ENCODE peak calls at places on chromosomes 16 and 17, in eight cellular contexts. J is prostate gland; Y is esophagus squamous epithelium; O is heart right ventricle; P is CD8-positive, alpha-beta memory T cell; X is gastrocnemius medialis; A is neuronal stem cell; W is effector memory CD4-positive, alpha-beta T cell. C is an unnamed sample.

GRCh38 chr16:10995555-10995954 is 51.2 kb downstream of the CLEC16A start:
- DNase-seq in J (no peak), Y (no peak), O (no peak), P (no peak), X (no peak), A (no peak), W (no peak), C (no peak)

GRCh38 chr16:69767459-69768229 is 5.5 kb downstream of the WWP2 start:
- DNase-seq in J (no peak), Y (no peak), O (no peak), P (no peak), X (no peak), A (no peak), W (no peak), C (no peak)

GRCh38 chr17:28712037-28712704 is 483 bp upstream of the PROCA1 start:
- DNase-seq in J (no peak), Y (no peak), O (peak; percentile 68), P (peak; percentile 63), X (no peak), A (no peak), W (peak; percentile 45), C (no peak)

GRCh38 chr16:75385507-75386152 is 47.7 kb downstream of the CFDP1 start:
- DNase-seq in J (no peak), Y (no peak), O (no peak), P (no peak), X (no peak), A (peak; percentile 29), W (no peak), C (peak; percentile 52)

GRCh38 chr16:50285406-50286003 is 19.2 kb downstream of the ADCY7 start:
- DNase-seq in J (no peak), Y (no peak), O (peak; percentile 26), P (no peak), X (no peak), A (no peak), W (no peak), C (no peak)

GRCh38 chr16:79400462-79401149 is 199.9 kb downstream of the MAF start:
- DNase-seq in J (no peak), Y (no peak), O (no peak), P (no peak), X (no peak), A (no peak), W (no peak), C (no peak)

GRCh38 chr17:47325176-47325575 is 1.4 kb downstream of the EFCAB13 start:
- DNase-seq in J (no peak), Y (no peak), O (no peak), P (no peak), X (no peak), A (no peak), W (no peak), C (no peak)

GRCh38 chr16:3879258-3879886 is 1.1 kb downstream of the CREBBP start:
- DNase-seq in J (peak; percentile 14), Y (no peak), O (peak; percentile 42), P (no peak), X (no peak), A (no peak), W (no peak), C (peak; percentile 36)

GRCh38 chr16:23694707-23695373 is 16.2 kb downstream of the PLK1 start:
- DNase-seq in J (no peak), Y (no peak), O (no peak), P (no peak), X (no peak), A (peak; percentile 58), W (no peak), C (no peak)

GRCh38 chr17:20735796-20736195 is 156.3 kb downstream of the CDRT15L2 start:
- DNase-seq in J (no peak), Y (no peak), O (no peak), P (no peak), X (no peak), A (no peak), W (no peak), C (no peak)

GRCh38 chr16:85145188-85145587 is 32.9 kb upstream of the CIBAR2 start:
- DNase-seq in J (no peak), Y (no peak), O (no peak), P (no peak), X (no peak), A (no peak), W (no peak), C (no peak)

GRCh38 chr16:85146532-85146797 is 34.2 kb upstream of the CIBAR2 start:
- DNase-seq in J (no peak), Y (no peak), O (no peak), P (no peak), X (no peak), A (no peak), W (no peak), C (no peak)

GRCh38 chr16:85145734-85146531 is 33.7 kb upstream of the CIBAR2 start:
- DNase-seq in J (no peak), Y (no peak), O (no peak), P (no peak), X (no peak), A (no peak), W (no peak), C (no peak)

GRCh38 chr16:85148959-85149358 is 36.7 kb upstream of the CIBAR2 start:
- DNase-seq in J (no peak), Y (no peak), O (no peak), P (no peak), X (peak; percentile 61), A (no peak), W (no peak), C (no peak)

DNA sequence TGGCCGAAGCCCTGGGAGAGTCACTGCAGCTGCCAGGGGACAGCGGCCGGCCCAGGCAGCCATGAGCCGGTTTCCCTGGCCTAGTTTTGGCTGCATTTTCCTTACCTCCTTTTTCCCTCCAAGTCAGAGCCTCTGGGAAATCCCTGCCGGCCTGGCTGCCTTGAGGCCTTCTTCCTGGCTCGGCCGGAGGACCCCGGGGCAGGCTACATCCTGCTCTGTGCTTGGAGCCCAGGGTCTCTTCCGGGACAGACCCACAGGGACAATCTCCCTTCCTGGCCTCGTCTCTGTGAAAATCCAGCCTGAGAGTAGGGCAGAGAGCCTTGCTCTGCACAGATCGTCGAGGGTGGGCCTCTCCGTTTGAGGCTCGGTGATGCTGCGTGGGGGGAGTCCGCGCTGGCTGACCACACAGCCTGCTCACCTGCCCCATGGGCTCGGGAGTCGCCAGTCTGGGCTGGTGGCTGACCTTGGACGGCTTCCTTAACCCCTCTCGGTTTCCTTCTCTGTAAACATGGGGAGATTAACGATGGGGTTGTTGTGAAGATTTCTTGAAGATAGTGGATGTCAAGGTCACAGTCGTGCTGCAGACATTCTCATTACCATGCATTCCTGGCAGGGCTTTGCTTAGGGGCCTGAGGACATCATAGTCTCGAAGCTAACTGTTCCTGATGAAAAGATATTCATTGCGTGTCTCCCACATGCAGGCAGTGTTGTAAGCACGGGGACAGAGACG is 34.8 kb upstream of the CIBAR2 start:
- DNase-seq in J (no peak), Y (no peak), O (peak; percentile 68), P (no peak), X (no peak), A (no peak), W (no peak), C (no peak)
- H3K27ac ChIP-seq in J (peak overlapping the region; percentile 14), Y (no peak overlapping the region), O (peak overlapping the region; percentile 67), P (no peak overlapping the region), X (peak overlapping the region; percentile 99), A (no peak overlapping the region), W (no peak overlapping the region), C (no peak overlapping the region)

GRCh38 chr17:58537266-58537665 is 22.8 kb upstream of the MTMR4 start:
- DNase-seq in J (no peak), Y (no peak), O (no peak), P (no peak), X (no peak), A (no peak), W (no peak), C (no peak)

GRCh38 chr17:58536541-58536940 is 22.1 kb upstream of the MTMR4 start:
- DNase-seq in J (no peak), Y (no peak), O (no peak), P (no peak), X (no peak), A (no peak), W (no peak), C (no peak)

GRCh38 chr17:58541249-58541648 is 26.8 kb upstream of the MTMR4 start:
- DNase-seq in J (no peak), Y (no peak), O (no peak), P (no peak), X (no peak), A (no peak), W (no peak), C (no peak)

GRCh38 chr17:58538801-58539410 is 24.5 kb upstream of the MTMR4 start:
- DNase-seq in J (no peak), Y (no peak), O (no peak), P (no peak), X (no peak), A (no peak), W (no peak), C (no peak)

GRCh38 chr17:58539703-58540102 is 25.3 kb upstream of the MTMR4 start:
- DNase-seq in J (no peak), Y (no peak), O (no peak), P (no peak), X (no peak), A (no peak), W (no peak), C (no peak)
- H3K36me3 ChIP-seq in J (no peaks in the 10 kb centered on the region), Y (no peaks in the 10 kb centered on the region), O (no peaks in the 10 kb centered on the region), P (no peaks in the 10 kb centered on the region), X (no peaks in the 10 kb centered on the region), A (no peaks in the 10 kb centered on the region), W (no peaks in the 10 kb centered on the region), C (no peaks in the 10 kb centered on the region)

GRCh38 chr17:79466562-79467350 is 144.1 kb downstream of the RBFOX3 start:
- DNase-seq in J (no peak), Y (no peak), O (no peak), P (no peak), X (no peak), A (no peak), W (no peak), C (no peak)
- H3K27ac ChIP-seq in J (no peak overlapping the region), Y (no peak overlapping the region), O (no peak overlapping the region), P (no peak overlapping the region), X (no peak overlapping the region), A (no peak overlapping the region), W (no peak overlapping the region), C (no peak overlapping the region)

GRCh38 chr17:64534187-64534586 is 27.4 kb downstream of the CEP95 start:
- DNase-seq in J (no peak), Y (no peak), O (no peak), P (no peak), X (no peak), A (no peak), W (no peak), C (no peak)

GRCh38 chr17:64535357-64535756 is 28.6 kb downstream of the CEP95 start:
- DNase-seq in J (no peak), Y (no peak), O (no peak), P (no peak), X (no peak), A (no peak), W (no peak), C (no peak)

GRCh38 chr17:64532409-64532808 is 25.6 kb downstream of the CEP95 start:
- DNase-seq in J (no peak), Y (no peak), O (no peak), P (no peak), X (no peak), A (no peak), W (no peak), C (no peak)

GRCh38 chr17:64531955-64532371 is 25.2 kb downstream of the CEP95 start:
- DNase-seq in J (no peak), Y (no peak), O (no peak), P (no peak), X (no peak), A (no peak), W (no peak), C (no peak)

DNA sequence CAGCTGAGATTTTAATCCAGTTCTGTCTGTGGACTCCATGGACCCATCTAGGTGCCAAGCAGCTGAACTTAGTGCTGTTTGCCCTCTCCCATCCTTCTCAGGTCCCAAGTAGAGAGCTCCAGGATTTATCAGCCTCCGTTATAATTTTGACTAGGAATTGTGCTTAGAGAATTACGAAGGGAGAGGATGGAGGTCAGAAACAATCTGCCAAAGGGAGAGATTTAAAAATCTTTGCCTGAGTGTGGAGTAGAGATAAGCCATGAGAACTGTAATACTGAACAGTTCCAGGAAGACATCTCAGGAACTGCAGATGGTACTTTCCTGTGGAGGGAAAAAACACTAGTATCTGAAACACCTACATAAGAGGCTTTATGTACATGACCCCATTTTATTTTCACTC is 27.0 kb downstream of the CEP95 start:
- DNase-seq in J (no peak), Y (no peak), O (no peak), P (no peak), X (no peak), A (no peak), W (no peak), C (no peak)
- H3K36me3 ChIP-seq in J (peaks cover 7% of the 10 kb centered on the region), Y (peaks cover 100% of the 10 kb centered on the region), O (peaks cover 100% of the 10 kb centered on the region), P (peaks cover 72% of the 10 kb centered on the region), X (no peaks in the 10 kb centered on the region), A (peaks cover 45% of the 10 kb centered on the region), W (peaks cover 81% of the 10 kb centered on the region), C (peaks cover 97% of the 10 kb centered on the region)

C was measured in SJSA1.